ENCODE peak calls at places on chromosome 19, in ten cellular contexts. A is EL; J is stimulated activated CD8-positive, alpha-beta memory T cell treated with anti-CD3 and anti-CD28 coated beads, Interleukin-7, amount 100 ng/mL, for 4 hours; Y is smooth muscle cell of the brain vasculature; U is stimulated activated CD4-positive, alpha-beta T cell treated with anti-CD3 and anti-CD28 coated beads, TNF-alpha, amount 100 ng/mL, for 48 hours; D is WERI-Rb-1; G is neural crest cell; T is midbrain; R is AG04450; M is RWPE1. P is an unnamed sample.
A peak's percentile ranks its signal among the peaks of the same experiment; 100 is the strongest.

GRCh38 chr19:15702590-15702930 is 25.3 kb upstream of the OR10H2 start:
- DNase-seq in T (no peak), A (peak; percentile 33), R (no peak), J (no peak), Y (no peak), U (no peak), G (no peak), M (no peak), D (no peak), P (peak; percentile 69)

GRCh38 chr19:22332924-22333323 is 46.7 kb downstream of the ZNF729 start:
- DNase-seq in A (peak; percentile 7), J (no peak), R (no peak), D (no peak), M (no peak), Y (no peak), G (no peak), T (no peak), U (no peak), P (no peak)

GRCh38 chr19:17841810-17842662 is 5.7 kb downstream of the JAK3 start:
- DNase-seq in D (peak; percentile 69), Y (peak; percentile 57), G (peak; percentile 89), J (peak; percentile 32), U (peak; percentile 62), M (peak; percentile 100), A (peak; percentile 87), R (no peak), T (peak; percentile 21), P (peak; percentile 99)

GRCh38 chr19:10836478-10837325 is 690 bp upstream of the TMED1 start:
- DNase-seq in U (peak; percentile 68), G (no peak), T (no peak), J (peak; percentile 75), R (no peak), Y (no peak), D (peak; percentile 78), A (no peak), M (peak; percentile 80), P (peak; percentile 78)

GRCh38 chr19:16226184-16226591 is 28.5 kb downstream of the AP1M1 start:
- DNase-seq in U (no peak), R (no peak), T (no peak), G (no peak), A (no peak), J (no peak), M (no peak), Y (no peak), D (no peak), P (no peak)

GRCh38 chr19:47230122-47230920 is 678 bp downstream of the BBC3 start:
- DNase-seq in R (no peak), T (peak; percentile 43), A (peak; percentile 49), M (peak; percentile 47), J (peak; percentile 74), Y (no peak), U (peak; percentile 58), D (peak; percentile 70), G (peak; percentile 67), P (peak; percentile 69)

GRCh38 chr19:31140717-31141116 is 208.5 kb downstream of the TSHZ3 start:
- DNase-seq in T (no peak), A (peak; percentile 82), Y (no peak), U (no peak), G (no peak), R (no peak), D (no peak), J (no peak), M (no peak), P (no peak)

GRCh38 chr19:33486936-33487793 is 34.4 kb downstream of the PEPD start:
- DNase-seq in J (no peak), G (no peak), A (no peak), U (no peak), D (no peak), T (no peak), R (no peak), M (no peak), Y (no peak), P (no peak)

GRCh38 chr19:35030257-35031071 is at the start of gene SCN1B:
- DNase-seq in Y (no peak), G (peak; percentile 38), R (no peak), J (peak; percentile 67), U (peak; percentile 53), D (peak; percentile 75), A (peak; percentile 76), M (peak; percentile 77), T (peak; percentile 31), P (peak; percentile 75)

GRCh38 chr19:23312515-23312914 is 62.3 kb upstream of the ZNF724 start:
- DNase-seq in J (no peak), R (no peak), G (no peak), Y (no peak), T (no peak), D (no peak), M (peak; percentile 48), A (peak; percentile 15), U (no peak), P (no peak)

GRCh38 chr19:44907613-44908012 is 2.0 kb downstream of the APOE start:
- DNase-seq in G (no peak), J (no peak), D (no peak), Y (no peak), R (no peak), T (no peak), M (no peak), A (no peak), U (no peak), P (no peak)

GRCh38 chr19:19551862-19552192 is 13.8 kb downstream of the CILP2 start:
- DNase-seq in R (no peak), A (no peak), M (no peak), G (no peak), J (no peak), T (no peak), D (no peak), Y (no peak), U (no peak), P (no peak)

GRCh38 chr19:34493649-34494044 is 12.1 kb downstream of the WTIP start:
- DNase-seq in Y (no peak), J (no peak), U (no peak), G (no peak), D (no peak), T (no peak), A (no peak), M (no peak), R (no peak), P (no peak)

GRCh38 chr19:2339644-2340310 is 11.3 kb downstream of the SPPL2B start:
- DNase-seq in G (no peak), U (no peak), R (no peak), J (no peak), M (no peak), Y (no peak), A (no peak), D (no peak), T (no peak), P (no peak)

GRCh38 chr19:38111898-38112297 is 112.1 kb downstream of the DPF1 start:
- DNase-seq in J (no peak), D (no peak), A (no peak), T (no peak), G (no peak), R (no peak), U (no peak), Y (no peak), M (no peak), P (no peak)

GRCh38 chr19:11446652-11447301 is 11.3 kb downstream of the PRKCSH start:
- DNase-seq in J (peak; percentile 12), G (peak; percentile 73), R (no peak), T (peak; percentile 89), D (peak; percentile 79), M (no peak), A (peak; percentile 38), U (no peak), Y (no peak), P (peak; percentile 86)

GRCh38 chr19:8585894-8586750 is 8.9 kb upstream of the MYO1F start:
- DNase-seq in D (peak; percentile 74), R (no peak), M (peak; percentile 30), T (no peak), A (peak; percentile 37), G (peak; percentile 80), Y (no peak), J (no peak), U (no peak), P (peak; percentile 66)

GRCh38 chr19:13026478-13026999 is 31.3 kb downstream of the NFIX start:
- DNase-seq in D (no peak), U (no peak), M (no peak), J (no peak), G (no peak), Y (no peak), T (no peak), R (no peak), A (no peak), P (no peak)

GRCh38 chr19:33830264-33830663 is 33.6 kb downstream of the KCTD15 start:
- DNase-seq in A (no peak), D (no peak), M (no peak), Y (no peak), J (no peak), G (no peak), R (no peak), T (no peak), U (no peak), P (no peak)

GRCh38 chr19:27717825-27718224 is 1495.1 kb downstream of the UQCRFS1 start:
- DNase-seq in G (no peak), J (no peak), U (no peak), Y (no peak), M (no peak), A (no peak), T (no peak), D (no peak), R (no peak), P (no peak)

GRCh38 chr19:677201-677600 is 1.0 kb downstream of the FSTL3 start:
- DNase-seq in Y (no peak), G (no peak), U (no peak), R (peak; percentile 18), T (no peak), A (peak; percentile 89), M (peak; percentile 85), D (no peak), J (no peak), P (no peak)

GRCh38 chr19:6005321-6006069 is 27.6 kb upstream of the RANBP3 start:
- DNase-seq in M (no peak), Y (no peak), U (no peak), R (no peak), D (no peak), A (no peak), G (no peak), T (no peak), J (no peak), P (no peak)

GRCh38 chr19:40613669-40614594 is 12.8 kb downstream of the LTBP4 start:
- DNase-seq in R (peak; percentile 67), M (peak; percentile 84), A (peak; percentile 87), U (peak; percentile 74), Y (peak; percentile 66), J (peak; percentile 85), T (peak; percentile 14), G (peak; percentile 57), D (no peak), P (peak; percentile 82)

GRCh38 chr19:8395621-8396082 is 5.5 kb downstream of the RAB11B start:
- DNase-seq in R (no peak), M (no peak), T (no peak), U (no peak), J (no peak), A (no peak), G (no peak), D (no peak), Y (no peak), P (no peak)

P was measured in BE2C.